ENCODE peak calls at places on chromosomes 1 and 21, in six cellular contexts. K is activated CD8-positive, alpha-beta memory T cell treated with anti-CD3 and anti-CD28 coated beads, Interleukin-2, amount 50 U/mL, for 48 hours; H is heart left ventricle; A is MCF 10A; D is HT-29; N is NCI-H1105. V is an unnamed sample.

GRCh38 chr1:29682918-29683314 is 446.6 kb downstream of the PTPRU start:
- DNase-seq in A (no peak), H (no peak), N (peak), D (no peak), K (peak), V (no peak)

GRCh38 chr1:112666917-112667316 is 7.5 kb upstream of the MOV10 start:
- DNase-seq in N (no peak), K (no peak), D (no peak), A (no peak), H (no peak), V (no peak)

GRCh38 chr1:47752048-47752451 is 245.1 kb downstream of the TRABD2B start:
- DNase-seq in N (no peak), A (no peak), D (no peak), H (no peak), K (peak), V (no peak)

GRCh38 chr1:41980872-41981653 is 62.3 kb upstream of the HIVEP3 start:
- DNase-seq in N (no peak), K (no peak), H (no peak), D (peak), A (no peak), V (no peak)

GRCh38 chr1:9653783-9654517 is 2.4 kb downstream of the PIK3CD start:
- DNase-seq in H (no peak), N (no peak), A (no peak), K (peak), D (no peak), V (no peak)

GRCh38 chr1:91282695-91283420 is 121.8 kb downstream of the HFM1 start:
- DNase-seq in K (peak), D (peak), A (peak), H (peak), N (peak), V (peak)

GRCh38 chr1:87560961-87561360 is 232.3 kb downstream of the LMO4 start:
- DNase-seq in K (no peak), H (no peak), A (no peak), D (no peak), N (no peak), V (no peak)

GRCh38 chr1:23745515-23745914 is 2.2 kb downstream of the ELOA start:
- DNase-seq in N (peak), D (peak), K (no peak), H (no peak), A (peak), V (no peak)

GRCh38 chr1:165844933-165845332 is 17.5 kb downstream of the UCK2 start:
- DNase-seq in H (peak), K (no peak), D (no peak), N (no peak), A (no peak), V (no peak)

GRCh38 chr21:45393833-45394638 is 10.9 kb upstream of the COL18A1 start:
- DNase-seq in N (no peak), A (no peak), H (no peak), D (no peak), K (no peak), V (no peak)

GRCh38 chr1:53477626-53478025 is 18.4 kb downstream of the DMRTB1 start:
- DNase-seq in D (no peak), K (no peak), A (no peak), N (no peak), H (no peak), V (no peak)

GRCh38 chr21:33871171-33871570 is 44.4 kb downstream of the ATP5PO start:
- DNase-seq in D (no peak), H (no peak), K (no peak), N (no peak), A (peak), V (no peak)

GRCh38 chr1:1400576-1401456 is 1.7 kb upstream of the CCNL2 start:
- DNase-seq in D (no peak), K (no peak), N (no peak), H (no peak), A (no peak), V (no peak)

GRCh38 chr1:62508187-62508758 is 71.4 kb downstream of the USP1 start:
- DNase-seq in D (peak), N (peak), H (no peak), K (no peak), A (peak), V (no peak)

GRCh38 chr1:111864862-111865261 is 109.2 kb downstream of the DDX20 start:
- DNase-seq in A (peak), H (no peak), N (no peak), K (no peak), D (no peak), V (no peak)

GRCh38 chr1:21898326-21899155 is 38.6 kb downstream of the HSPG2 start:
- DNase-seq in H (peak), N (no peak), A (no peak), K (no peak), D (no peak), V (no peak)

GRCh38 chr1:116806671-116807070 is 52.4 kb downstream of the CD2 start:
- DNase-seq in A (no peak), K (peak), N (no peak), H (no peak), D (no peak), V (no peak)

GRCh38 chr1:183306317-183307042 is 111.7 kb downstream of the NMNAT2 start:
- DNase-seq in K (no peak), A (peak), N (no peak), D (peak), H (peak), V (no peak)